ENCODE peak calls at places on chromosomes 3 and 15, in six cellular contexts. U, K, T, Q, P and Z are unnamed samples.

GRCh38 chr3:60190073-60190472 is 1061.2 kb downstream of the FHIT start:
- DNase-seq in K (no peak), U (no peak), P (no peak), T (no peak), Q (no peak), Z (no peak)

GRCh38 chr3:61371123-61371522 is 119.9 kb upstream of the FHIT start:
- DNase-seq in P (no peak), K (no peak), U (no peak), T (no peak), Q (no peak), Z (no peak)

GRCh38 chr15:76341366-76342045 is 4.9 kb downstream of the ISL2 start:
- DNase-seq in P (no peak), U (no peak), T (no peak), K (no peak), Q (no peak), Z (no peak)

GRCh38 chr3:16846373-16847078 is 38.2 kb upstream of the PLCL2 start:
- DNase-seq in U (no peak), P (no peak), K (no peak), Q (no peak), T (no peak), Z (no peak)

GRCh38 chr15:98121514-98121913 is 161.0 kb downstream of the ARRDC4 start:
- DNase-seq in T (no peak), Q (no peak), P (no peak), K (no peak), U (no peak), Z (no peak)

GRCh38 chr15:29554531-29554930 is 267.7 kb downstream of the TJP1 start:
- DNase-seq in U (no peak), K (no peak), T (no peak), P (no peak), Q (no peak), Z (no peak)

GRCh38 chr3:98750520-98750919 is 12.6 kb upstream of the ST3GAL6 start:
- DNase-seq in P (no peak), Q (no peak), K (no peak), U (no peak), T (no peak), Z (no peak)

GRCh38 chr3:152313914-152314313 is 45.2 kb downstream of the MBNL1 start:
- DNase-seq in T (no peak), Q (no peak), P (no peak), K (no peak), U (no peak), Z (no peak)

GRCh38 chr3:64295594-64295993 is 70.3 kb upstream of the PRICKLE2 start:
- DNase-seq in K (no peak), U (no peak), Q (no peak), P (no peak), T (no peak), Z (no peak)

GRCh38 chr3:24086597-24087369 is 141.7 kb downstream of the NR1D2 start:
- DNase-seq in U (no peak), Q (no peak), P (no peak), T (no peak), K (no peak), Z (no peak)

GRCh38 chr15:99442268-99442897 is 123.4 kb upstream of the MEF2A start:
- DNase-seq in T (no peak), U (peak), K (no peak), P (no peak), Q (no peak), Z (no peak)

GRCh38 chr3:25088284-25088683 is 339.8 kb upstream of the RARB start:
- DNase-seq in P (no peak), T (no peak), K (no peak), U (no peak), Q (no peak), Z (no peak)

GRCh38 chr3:15815696-15816095 is 17.9 kb upstream of the ANKRD28 start:
- DNase-seq in Q (no peak), U (no peak), K (no peak), P (no peak), T (no peak), Z (peak)

GRCh38 chr3:169432692-169433432 is 230.7 kb downstream of the MECOM start:
- DNase-seq in K (no peak), Q (no peak), P (no peak), T (no peak), U (no peak), Z (no peak)

GRCh38 chr3:100040446-100040845 is 73.9 kb downstream of the FILIP1L start:
- DNase-seq in K (no peak), P (no peak), U (no peak), Q (no peak), T (no peak), Z (no peak)

GRCh38 chr15:50330921-50331320 is 24.1 kb downstream of the GABPB1 start:
- DNase-seq in P (no peak), U (no peak), K (no peak), T (no peak), Q (no peak), Z (no peak)

GRCh38 chr3:195450731-195451229 is 8.0 kb upstream of the ACAP2 start:
- DNase-seq in Q (no peak), P (no peak), U (no peak), T (no peak), K (no peak), Z (no peak)

GRCh38 chr3:128194843-128195242 is 41.6 kb downstream of the EEFSEC start:
- DNase-seq in K (no peak), Q (no peak), P (no peak), T (no peak), U (no peak), Z (no peak)

GRCh38 chr15:69939513-69940440 is 157.9 kb downstream of the TLE3 start:
- DNase-seq in T (no peak), Q (no peak), P (peak), U (no peak), K (no peak), Z (no peak)

GRCh38 chr15:101476756-101477155 is 12.8 kb downstream of the PCSK6 start:
- DNase-seq in Q (no peak), K (no peak), T (no peak), P (no peak), U (no peak), Z (no peak)

GRCh38 chr3:145422541-145422940 is 738.4 kb downstream of the PLOD2 start:
- DNase-seq in Q (no peak), P (no peak), T (no peak), U (no peak), K (no peak), Z (no peak)

GRCh38 chr15:31366169-31366734 is 39.6 kb downstream of the KLF13 start:
- DNase-seq in T (no peak), K (no peak), Q (no peak), P (peak), U (no peak), Z (no peak)

GRCh38 chr3:52880047-52880446 is 17.3 kb downstream of the STIMATE start:
- DNase-seq in K (no peak), T (no peak), Q (no peak), U (no peak), P (no peak), Z (no peak)

GRCh38 chr3:156983559-156983958 is 157.4 kb downstream of the LEKR1 start:
- DNase-seq in K (no peak), U (no peak), T (no peak), Q (no peak), P (no peak), Z (no peak)

GRCh38 chr3:127701281-127701792 is 28.6 kb downstream of the ABTB1 start:
- DNase-seq in T (no peak), K (no peak), Q (no peak), U (no peak), P (no peak), Z (no peak)